ENCODE peak calls at places on chromosomes 16 and 17, in four cellular contexts. S, E, Z and A are unnamed samples. For H3K36me3, the result is how much of the 10 kb centered on the place peaks cover.

GRCh38 chr16:30761427-30761927 is 385 bp downstream of the CFAP119 start:
- DNase-seq in Z (no peak), E (peak), S (no peak), A (no peak)

GRCh38 chr17:61338874-61339478 is 60.7 kb upstream of the TBX2 start:
- DNase-seq in S (no peak), Z (no peak), E (no peak), A (no peak)

GRCh38 chr17:58335779-58336455 is 7.3 kb upstream of the TSPOAP1 start:
- DNase-seq in Z (no peak), S (no peak), E (no peak), A (no peak)

GRCh38 chr17:80929449-80929848 is 62.2 kb upstream of the CHMP6 start:
- DNase-seq in E (no peak), S (no peak), Z (no peak), A (no peak)

GRCh38 chr16:48497129-48497528 is 111.9 kb upstream of the SIAH1 start:
- DNase-seq in Z (no peak), E (no peak), S (no peak), A (no peak)

GRCh38 chr16:9840761-9841665 is 341.2 kb downstream of the GRIN2A start:
- DNase-seq in S (no peak), Z (no peak), E (no peak), A (no peak)

GRCh38 chr17:35890774-35891155 is 10.6 kb upstream of the CCL5 start:
- DNase-seq in S (no peak), E (no peak), Z (no peak), A (no peak)

GRCh38 chr17:28272166-28272565 is 46.8 kb upstream of the TMEM97 start:
- DNase-seq in Z (no peak), S (no peak), E (no peak), A (no peak)

GRCh38 chr17:19551708-19552148 is 18.1 kb downstream of the SLC47A1 start:
- DNase-seq in Z (no peak), E (no peak), S (no peak), A (no peak)

GRCh38 chr16:75264531-75264998 is 13.1 kb upstream of the BCAR1 start:
- DNase-seq in Z (peak), E (no peak), S (no peak), A (no peak)

GRCh38 chr17:82875418-82875856 is 35.6 kb upstream of the ZNF750 start:
- DNase-seq in Z (no peak), S (no peak), E (no peak), A (no peak)

GRCh38 chr17:75901727-75902126 is 3.0 kb downstream of the MRPL38 start:
- DNase-seq in E (no peak), S (no peak), Z (no peak), A (no peak)
- H3K36me3 ChIP-seq in E (half or more), S (under half), Z (half or more), A (under half)

GRCh38 chr17:17306181-17306580 is 3.0 kb downstream of the NT5M start:
- DNase-seq in E (no peak), S (no peak), Z (no peak), A (no peak)

GRCh38 chr17:17304521-17304985 is 1.4 kb downstream of the NT5M start:
- DNase-seq in Z (no peak), E (no peak), S (no peak), A (no peak)

GRCh38 chr17:17303010-17303846 is at the start of gene NT5M:
- DNase-seq in E (peak), Z (peak), S (no peak), A (no peak)

GRCh38 chr17:17303847-17304490 is 796 bp downstream of the NT5M start:
- DNase-seq in S (no peak), Z (no peak), E (no peak), A (no peak)

DNA sequence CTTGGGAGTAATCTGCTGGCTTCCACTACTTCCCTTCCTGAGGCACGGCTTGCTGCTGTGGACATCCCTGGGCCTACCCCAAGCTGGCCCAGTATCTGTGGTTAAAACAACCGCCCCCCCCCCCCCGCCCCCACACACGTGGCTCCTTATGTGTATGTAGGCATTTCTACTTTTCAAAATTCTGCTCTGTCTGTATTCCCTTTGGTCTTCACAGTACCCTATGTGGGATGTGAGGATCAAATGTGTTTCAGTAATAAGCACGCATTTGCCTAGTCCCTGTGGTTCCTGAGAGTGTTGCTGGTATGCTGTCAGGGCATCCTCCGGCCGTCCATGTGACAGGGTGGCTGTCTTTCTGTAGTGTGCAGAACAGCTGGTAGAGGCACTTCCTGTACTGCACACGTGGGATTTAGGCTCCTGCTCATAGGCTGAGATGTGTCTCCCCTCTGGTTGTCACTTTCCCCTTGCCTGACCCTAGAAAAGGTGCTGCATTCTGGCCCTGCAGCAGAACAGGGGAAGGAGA is 2.2 kb downstream of the NT5M start:
- DNase-seq in S (no peak), Z (no peak), E (no peak), A (no peak)
- H3K27ac ChIP-seq in S (no peak), Z (no peak), E (peak), A (peak)

DNA sequence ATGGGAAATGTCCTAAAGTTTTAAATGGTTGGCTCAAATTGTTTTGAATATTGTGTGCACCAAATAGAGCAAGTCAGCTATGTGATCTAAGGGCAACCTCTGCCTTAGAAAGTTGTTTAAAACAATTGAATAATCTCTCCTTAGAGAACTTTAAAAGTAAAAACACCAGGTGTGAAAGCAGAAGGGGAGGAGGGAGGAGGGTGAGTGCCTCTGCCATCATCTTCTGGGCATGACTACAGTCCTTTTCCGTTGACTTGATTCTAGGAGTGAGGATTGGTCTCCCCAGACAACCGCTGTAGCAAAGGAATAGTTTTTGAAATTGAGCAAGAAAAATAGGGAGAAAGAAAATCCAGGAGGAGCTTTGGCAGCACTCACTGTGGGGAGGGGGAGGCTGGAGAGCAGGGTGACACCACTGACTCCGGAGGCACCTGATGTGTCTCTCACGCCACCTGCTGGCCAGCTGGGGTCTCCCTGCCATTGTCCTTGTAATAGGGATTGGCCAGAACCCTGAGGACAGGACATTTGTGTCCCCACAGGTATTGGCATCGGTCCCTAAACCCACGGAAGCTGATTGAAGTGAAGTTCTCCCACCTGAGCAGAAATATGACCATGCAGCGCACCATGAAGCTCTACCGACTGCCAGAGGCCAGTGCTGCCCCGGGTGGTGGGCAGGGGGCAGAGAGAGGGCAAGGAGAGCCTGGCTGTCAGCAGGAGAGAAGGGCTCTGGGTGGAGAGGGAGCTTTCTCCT is 33.3 kb downstream of the PLCD3 start:
- DNase-seq in Z (peak), E (peak), S (no peak), A (no peak)
- H3K36me3 ChIP-seq in Z (half or more), E (half or more), S (half or more), A (half or more)

GRCh38 chr17:79802736-79803420 is 6.0 kb upstream of the CBX8 start:
- DNase-seq in E (no peak), Z (no peak), S (no peak), A (no peak)
- H3K27ac ChIP-seq in E (no peak), Z (no peak), S (no peak), A (no peak)

DNA sequence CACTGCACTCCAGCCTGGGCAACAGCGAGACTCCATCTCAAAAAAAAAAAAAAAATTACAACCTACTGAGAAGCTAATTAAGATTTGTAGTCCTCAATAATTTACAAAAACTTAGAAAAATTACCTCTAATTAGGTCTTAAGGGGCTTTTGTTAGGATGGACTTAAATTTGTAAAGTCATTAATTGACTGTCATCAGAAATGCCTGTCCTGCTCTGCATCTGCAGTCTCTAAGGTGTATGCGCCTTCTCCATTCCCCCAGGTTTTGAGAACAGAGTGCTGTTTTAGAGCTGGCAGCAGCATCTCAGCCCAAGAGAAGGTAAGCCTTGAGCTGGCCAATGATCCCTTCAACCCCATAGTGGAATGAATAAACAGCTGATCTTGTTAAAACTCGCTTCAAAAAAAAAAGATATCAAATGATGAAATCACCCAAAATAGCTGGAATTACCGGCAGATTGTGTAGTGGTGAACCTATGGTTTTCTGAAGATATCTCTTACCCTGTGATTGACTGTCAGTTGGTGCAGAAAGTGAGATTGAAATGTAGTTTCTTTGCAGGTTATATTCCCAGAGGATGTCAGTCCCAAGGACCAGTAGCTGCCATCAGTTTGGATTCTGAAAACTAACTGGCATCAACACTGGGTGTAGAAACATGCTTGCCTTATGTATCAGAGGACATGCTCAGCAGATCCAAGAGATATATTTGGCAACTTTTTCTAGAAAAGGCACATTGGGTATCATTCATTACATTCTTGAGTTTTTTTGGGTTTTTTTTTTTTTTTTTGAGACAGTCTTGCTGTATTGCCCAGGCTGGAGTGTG is 25.7 kb downstream of the TRPV2 start:
- DNase-seq in E (no peak), Z (no peak), S (no peak), A (no peak)
- H3K36me3 ChIP-seq in E (under half), Z (half or more), S (under half), A (under half)